ENCODE peak calls at places on chromosomes 5 and 9, in seven cellular contexts. M is left lung, V is A549, Q is mucosa of descending colon, I is heart left ventricle, E is heart right ventricle, A is pancreas. F is an unnamed sample.

GRCh38 chr5:142960309-142960696 is 190.1 kb downstream of the ARHGAP26 start:
- ATAC-seq in M (peak), V (peak), Q (no peak), I (no peak), E (no peak), A (no peak), F (no peak)

GRCh38 chr5:86869268-86869667 is 251.5 kb downstream of the COX7C start:
- ATAC-seq in M (no peak), V (no peak), Q (no peak), I (no peak), E (no peak), A (no peak), F (no peak)

GRCh38 chr5:36535390-36535789 is 71.0 kb upstream of the SLC1A3 start:
- ATAC-seq in M (no peak), V (no peak), Q (no peak), I (peak), E (peak), A (no peak), F (no peak)

GRCh38 chr9:38432922-38433510 is 8.8 kb upstream of the IGFBPL1 start:
- ATAC-seq in M (peak), V (peak), Q (peak), I (no peak), E (no peak), A (peak), F (no peak)

GRCh38 chr5:28499764-28500290 is 1461.4 kb upstream of the CDH9 start:
- ATAC-seq in M (no peak), V (no peak), Q (no peak), I (no peak), E (no peak), A (no peak), F (no peak)

GRCh38 chr5:68710514-68710913 is 383.3 kb upstream of the SLC30A5 start:
- ATAC-seq in M (no peak), V (no peak), Q (no peak), I (peak), E (peak), A (no peak), F (no peak)

GRCh38 chr5:1187950-1188334 is 13.5 kb upstream of the SLC6A19 start:
- ATAC-seq in M (no peak), V (no peak), Q (no peak), I (no peak), E (no peak), A (no peak), F (no peak)

GRCh38 chr5:74582853-74583252 is 57.7 kb downstream of the ENC1 start:
- ATAC-seq in M (no peak), V (no peak), Q (no peak), I (no peak), E (no peak), A (no peak), F (no peak)

GRCh38 chr9:8960254-8960653 is 1160.7 kb upstream of the DMAC1 start:
- ATAC-seq in M (no peak), V (no peak), Q (no peak), I (no peak), E (no peak), A (no peak), F (no peak)

GRCh38 chr9:109426621-109427402 is 71.3 kb downstream of the PTPN3 start:
- ATAC-seq in M (no peak), V (no peak), Q (no peak), I (no peak), E (no peak), A (no peak), F (no peak)

DNA sequence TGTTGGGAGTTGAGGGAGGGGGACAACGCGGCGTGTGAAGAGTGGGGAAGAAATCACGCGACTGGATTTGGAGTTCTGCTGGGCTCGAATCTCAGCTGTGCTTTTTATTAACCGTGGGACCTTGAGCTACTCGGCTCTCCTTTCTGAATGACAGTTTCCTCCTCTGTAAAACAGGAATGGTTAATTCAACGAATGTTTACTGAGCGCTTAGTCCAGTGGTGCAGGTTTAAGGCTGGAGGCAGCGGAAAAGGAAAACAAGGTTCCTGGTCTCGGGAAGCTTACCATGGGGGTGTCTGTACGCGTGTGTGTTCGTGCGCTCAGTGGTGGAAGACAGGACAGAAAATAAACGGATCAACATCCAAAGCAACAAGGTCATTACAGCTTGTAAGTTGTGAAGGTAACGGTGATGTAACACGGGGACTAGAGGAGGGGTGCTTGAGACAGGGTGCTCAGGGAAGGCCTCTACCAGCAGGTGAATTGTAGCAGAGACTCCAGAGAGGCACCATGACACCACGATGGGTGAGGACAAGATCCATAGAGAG is 277 bp downstream of the EIF4E1B start:
- ATAC-seq in M (no peak), V (no peak), Q (no peak), I (no peak), E (peak), A (peak), F (no peak)
- H3K4me3 ChIP-seq in M (peak), V (peak), Q (no peak), I (peak), E (peak), A (peak), F (no peak)

GRCh38 chr5:88694087-88694703 is 188.8 kb downstream of the MEF2C start:
- ATAC-seq in M (no peak), V (no peak), Q (no peak), I (no peak), E (no peak), A (no peak), F (no peak)
- H3K4me3 ChIP-seq in M (no peak), V (no peak), Q (no peak), I (no peak), E (no peak), A (no peak), F (no peak)

GRCh38 chr5:95194856-95195255 is 90.0 kb downstream of the MCTP1 start:
- ATAC-seq in M (no peak), V (no peak), Q (no peak), I (no peak), E (no peak), A (no peak), F (no peak)
- H3K4me3 ChIP-seq in M (no peak), V (no peak), Q (no peak), I (no peak), E (no peak), A (no peak), F (no peak)

GRCh38 chr9:34810187-34810524 is 100.2 kb upstream of the CCL21 start:
- ATAC-seq in M (no peak), V (no peak), Q (no peak), I (peak), E (no peak), A (no peak), F (no peak)

GRCh38 chr9:34809504-34810186 is 99.7 kb upstream of the CCL21 start:
- ATAC-seq in M (peak), V (peak), Q (no peak), I (peak), E (peak), A (peak), F (no peak)
- H3K4me3 ChIP-seq in M (no peak), V (no peak), Q (no peak), I (peak), E (peak), A (peak), F (no peak)

GRCh38 chr9:126618590-126619335 is 5.0 kb downstream of the LMX1B start:
- ATAC-seq in M (peak), V (no peak), Q (no peak), I (no peak), E (no peak), A (no peak), F (no peak)

GRCh38 chr9:126620478-126620877 is 6.8 kb downstream of the LMX1B start:
- ATAC-seq in M (no peak), V (no peak), Q (no peak), I (no peak), E (no peak), A (no peak), F (no peak)

GRCh38 chr9:126618200-126618589 is 4.5 kb downstream of the LMX1B start:
- ATAC-seq in M (no peak), V (no peak), Q (no peak), I (no peak), E (no peak), A (no peak), F (no peak)

GRCh38 chr9:126617740-126618133 is 4.0 kb downstream of the LMX1B start:
- ATAC-seq in M (no peak), V (no peak), Q (no peak), I (no peak), E (no peak), A (no peak), F (no peak)

GRCh38 chr9:126619336-126619919 is 5.7 kb downstream of the LMX1B start:
- ATAC-seq in M (no peak), V (no peak), Q (no peak), I (no peak), E (no peak), A (no peak), F (no peak)
- H3K4me3 ChIP-seq in M (no peak), V (no peak), Q (no peak), I (no peak), E (no peak), A (no peak), F (no peak)

GRCh38 chr9:137278913-137279711 is 1.6 kb downstream of the TOR4A start:
- ATAC-seq in M (no peak), V (no peak), Q (no peak), I (no peak), E (no peak), A (no peak), F (no peak)
- H3K4me3 ChIP-seq in M (peak), V (peak), Q (no peak), I (peak), E (peak), A (peak), F (no peak)

GRCh38 chr9:99171225-99172128 is 50.3 kb downstream of the ALG2 start:
- ATAC-seq in M (no peak), V (no peak), Q (no peak), I (peak), E (no peak), A (no peak), F (no peak)

GRCh38 chr9:99169982-99170761 is 51.6 kb downstream of the ALG2 start:
- ATAC-seq in M (no peak), V (no peak), Q (no peak), I (no peak), E (no peak), A (peak), F (no peak)

GRCh38 chr9:99176527-99177013 is 45.2 kb downstream of the ALG2 start:
- ATAC-seq in M (no peak), V (no peak), Q (no peak), I (no peak), E (no peak), A (peak), F (no peak)

GRCh38 chr9:99172129-99173091 is 49.3 kb downstream of the ALG2 start:
- ATAC-seq in M (no peak), V (no peak), Q (peak), I (no peak), E (no peak), A (peak), F (no peak)

GRCh38 chr9:99173570-99174504 is 47.9 kb downstream of the ALG2 start:
- ATAC-seq in M (no peak), V (no peak), Q (peak), I (no peak), E (no peak), A (peak), F (no peak)
- H3K4me3 ChIP-seq in M (no peak), V (no peak), Q (no peak), I (no peak), E (no peak), A (no peak), F (no peak)